ENCODE peak calls at places on chromosome 5, in seven cellular contexts. D is sigmoid colon, O is endothelial cell of umbilical vein, S is body of pancreas, U is transverse colon, P is breast epithelium, B is uterus. Q is an unnamed sample.

GRCh38 chr5:174398171-174398570 is 326.2 kb upstream of the MSX2 start:
- DNase-seq in D (no peak), O (no peak), S (no peak), U (no peak), P (no peak), B (no peak), Q (no peak)

GRCh38 chr5:55540024-55540423 is 5.3 kb upstream of the PLPP1 start:
- DNase-seq in D (no peak), O (no peak), S (no peak), U (no peak), P (no peak), B (no peak), Q (no peak)

GRCh38 chr5:97560176-97560993 is 377.3 kb upstream of the RIOK2 start:
- DNase-seq in D (no peak), O (no peak), S (no peak), U (no peak), P (no peak), B (no peak), Q (no peak)

GRCh38 chr5:10227396-10227795 is 22.3 kb downstream of the ATPSCKMT start:
- DNase-seq in D (no peak), O (no peak), S (no peak), U (no peak), P (no peak), B (no peak), Q (no peak)

GRCh38 chr5:61790678-61791077 is 458.6 kb downstream of the ZSWIM6 start:
- DNase-seq in D (no peak), O (no peak), S (peak; percentile 11), U (peak; percentile 44), P (no peak), B (no peak), Q (no peak)

GRCh38 chr5:44900273-44900954 is 91.7 kb downstream of the MRPS30 start:
- DNase-seq in D (no peak), O (no peak), S (no peak), U (no peak), P (no peak), B (no peak), Q (no peak)

GRCh38 chr5:103929310-103930003 is 366.9 kb upstream of the NUDT12 start:
- DNase-seq in D (no peak), O (no peak), S (no peak), U (no peak), P (no peak), B (no peak), Q (no peak)

GRCh38 chr5:1331861-1332405 is 13.0 kb downstream of the CLPTM1L start:
- DNase-seq in D (no peak), O (no peak), S (no peak), U (no peak), P (no peak), B (no peak), Q (no peak)

GRCh38 chr5:38292228-38292627 is 33.9 kb downstream of the EGFLAM start:
- DNase-seq in D (no peak), O (no peak), S (no peak), U (no peak), P (no peak), B (no peak), Q (no peak)

GRCh38 chr5:135269828-135270545 is 129.0 kb downstream of the MACROH2A1 start:
- DNase-seq in D (no peak), O (no peak), S (no peak), U (no peak), P (no peak), B (peak; percentile 75), Q (no peak)

GRCh38 chr5:69231281-69231680 is 3.4 kb upstream of the CDK7 start:
- DNase-seq in D (no peak), O (no peak), S (no peak), U (no peak), P (no peak), B (no peak), Q (no peak)

GRCh38 chr5:174355208-174355612 is 309.7 kb downstream of the NSG2 start:
- DNase-seq in D (no peak), O (no peak), S (no peak), U (no peak), P (no peak), B (no peak), Q (no peak)

DNA sequence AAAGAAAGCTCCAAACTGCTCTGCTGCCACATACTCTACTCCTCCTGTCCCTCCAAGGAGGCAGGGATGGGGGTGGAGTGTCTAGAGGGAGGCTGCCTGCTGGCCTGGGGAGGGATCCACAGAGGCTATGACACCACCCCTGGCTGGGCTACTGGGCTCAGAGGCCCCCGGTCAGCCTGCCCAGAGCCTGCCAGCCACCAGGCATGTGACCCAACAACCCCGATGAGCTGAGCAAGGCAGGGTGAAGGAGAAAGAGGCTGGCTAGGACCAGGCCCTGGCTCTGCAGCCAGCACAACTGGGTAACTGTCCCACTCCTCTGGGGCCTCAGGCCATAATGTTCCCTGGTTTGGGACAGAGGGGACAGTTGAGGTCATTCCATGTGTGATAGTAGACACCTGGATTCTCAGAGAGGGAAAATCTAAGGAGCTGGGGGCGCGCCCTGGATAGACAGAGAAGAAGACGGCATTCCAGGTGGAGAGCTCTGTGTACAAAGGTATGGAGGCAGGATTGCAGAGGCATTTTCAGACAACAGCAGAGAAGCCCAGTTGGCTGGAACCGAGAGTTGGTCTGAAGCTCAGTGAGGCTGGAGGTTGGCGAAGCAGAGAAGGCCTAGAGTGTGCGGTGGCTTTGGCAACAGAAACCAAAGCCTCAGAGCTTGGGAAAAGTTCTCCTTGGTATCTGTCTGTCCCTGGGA is 33.8 kb upstream of the IL17B start:
- DNase-seq in D (peak; percentile 81), O (no peak), S (no peak), U (no peak), P (no peak), B (peak; percentile 54), Q (no peak)
- H3K27ac ChIP-seq in D (peak overlapping the region; percentile 97), O (no peak overlapping the region), S (no peak overlapping the region), U (peak overlapping the region; percentile 93), P (peak overlapping the region; percentile 91), B (peak overlapping the region; percentile 99), Q (peak overlapping the region; percentile 48)

GRCh38 chr5:42950466-42951168 is 89.5 kb downstream of the ANXA2R start:
- DNase-seq in D (peak; percentile 85), O (peak; percentile 98), S (peak; percentile 77), U (peak; percentile 84), P (no peak), B (peak; percentile 76), Q (peak; percentile 46)

GRCh38 chr5:42950091-42950465 is 90.0 kb downstream of the ANXA2R start:
- DNase-seq in D (no peak), O (peak; percentile 54), S (no peak), U (no peak), P (no peak), B (no peak), Q (no peak)

GRCh38 chr5:42948961-42949347 is 91.2 kb downstream of the ANXA2R start:
- DNase-seq in D (no peak), O (no peak), S (no peak), U (no peak), P (no peak), B (no peak), Q (no peak)

GRCh38 chr5:42951169-42951846 is 88.8 kb downstream of the ANXA2R start:
- DNase-seq in D (no peak), O (peak; percentile 71), S (peak; percentile 32), U (peak; percentile 59), P (no peak), B (no peak), Q (peak; percentile 11)

GRCh38 chr5:42949348-42950090 is 90.6 kb downstream of the ANXA2R start:
- DNase-seq in D (peak; percentile 75), O (peak; percentile 94), S (peak; percentile 41), U (peak; percentile 76), P (no peak), B (peak; percentile 59), Q (peak; percentile 31)
- TF ChIP-seq POLR2A in D (no peak), O (peak; percentile 64), S (no peak), U (peak; percentile 5), P (no peak), B (no peak), Q (no peak)

GRCh38 chr5:87191645-87192044 is 76.0 kb upstream of the RASA1 start:
- DNase-seq in D (no peak), O (no peak), S (no peak), U (no peak), P (no peak), B (no peak), Q (no peak)

GRCh38 chr5:87195616-87196015 is 72.1 kb upstream of the RASA1 start:
- DNase-seq in D (no peak), O (peak; percentile 68), S (no peak), U (no peak), P (no peak), B (no peak), Q (no peak)

GRCh38 chr5:87190687-87191086 is 77.0 kb upstream of the RASA1 start:
- DNase-seq in D (no peak), O (no peak), S (no peak), U (no peak), P (no peak), B (no peak), Q (no peak)

GRCh38 chr5:87190041-87190440 is 77.6 kb upstream of the RASA1 start:
- DNase-seq in D (no peak), O (no peak), S (no peak), U (no peak), P (no peak), B (no peak), Q (no peak)

DNA sequence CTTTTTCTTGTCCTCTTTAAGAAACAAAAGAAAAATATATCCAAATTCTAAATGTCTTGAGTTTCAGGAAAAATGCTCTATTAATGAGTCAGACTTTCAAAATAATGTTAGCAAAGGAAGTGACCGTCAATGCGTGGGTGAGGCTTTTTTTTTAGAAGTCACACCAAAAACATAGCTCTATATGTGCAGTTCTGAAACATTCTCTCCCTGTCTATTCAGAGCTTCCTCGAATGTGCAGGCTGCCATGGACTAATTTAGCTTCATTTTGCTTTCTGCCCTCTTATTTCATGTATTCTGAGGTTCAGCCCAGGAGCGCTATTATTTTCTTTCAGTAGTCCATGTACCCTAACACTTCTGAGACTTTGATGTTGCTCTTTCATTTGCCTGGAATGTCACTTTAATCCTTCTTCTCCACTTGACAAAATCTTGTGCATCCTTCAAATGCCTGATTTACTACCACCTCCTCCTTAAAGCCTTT is 72.5 kb upstream of the RASA1 start:
- DNase-seq in D (no peak), O (peak; percentile 85), S (no peak), U (no peak), P (no peak), B (no peak), Q (no peak)
- H3K27ac ChIP-seq in D (no peak overlapping the region), O (peak overlapping the region; percentile 98), S (no peak overlapping the region), U (no peak overlapping the region), P (no peak overlapping the region), B (no peak overlapping the region), Q (no peak overlapping the region)

GRCh38 chr5:168578506-168579205 is 512 bp downstream of the PANK3 start:
- DNase-seq in D (peak; percentile 63), O (no peak), S (no peak), U (no peak), P (no peak), B (no peak), Q (no peak)

GRCh38 chr5:168575391-168576372 is 3.5 kb downstream of the PANK3 start:
- DNase-seq in D (no peak), O (no peak), S (no peak), U (no peak), P (no peak), B (no peak), Q (peak; percentile 27)

GRCh38 chr5:168578006-168578405 is 1.2 kb downstream of the PANK3 start:
- DNase-seq in D (no peak), O (peak; percentile 28), S (no peak), U (no peak), P (no peak), B (no peak), Q (no peak)

GRCh38 chr5:168579987-168580508 is 880 bp upstream of the PANK3 start:
- DNase-seq in D (no peak), O (no peak), S (no peak), U (no peak), P (no peak), B (no peak), Q (no peak)

GRCh38 chr5:168579206-168579986 is at the start of gene PANK3:
- DNase-seq in D (peak; percentile 100), O (peak; percentile 99), S (peak; percentile 98), U (peak; percentile 98), P (peak; percentile 99), B (peak; percentile 98), Q (peak; percentile 99)
- TF ChIP-seq POLR2A in D (peak; percentile 82), O (peak; percentile 92), S (peak; percentile 92), U (peak; percentile 91), P (peak; percentile 79), B (peak; percentile 82), Q (peak; percentile 57)

Q was measured in thyroid gland.